ENCODE peak calls at places on chromosomes 12 and 14, in five cellular contexts. Q is frontal cortex; B is astrocyte; P is activated naive CD8-positive, alpha-beta T cell treated with anti-CD3 and anti-CD28 coated beads for 36 hours; H is pancreas. V is an unnamed sample.

GRCh38 chr14:94914191-94914590 is 144.3 kb upstream of the GSC start:
- DNase-seq in B (no peak), Q (no peak), H (no peak), P (no peak), V (no peak)

GRCh38 chr12:100229036-100229635 is 28.5 kb downstream of the ACTR6 start:
- DNase-seq in P (no peak), B (no peak), H (no peak), Q (no peak), V (no peak)

GRCh38 chr12:110102255-110102654 is 21.9 kb upstream of the IFT81 start:
- DNase-seq in Q (no peak), P (peak; percentile 55), B (peak; percentile 56), H (no peak), V (no peak)

GRCh38 chr14:94288610-94289465 is 4.2 kb downstream of the SERPINA10 start:
- DNase-seq in P (no peak), Q (no peak), H (no peak), B (no peak), V (no peak)

GRCh38 chr12:109098142-109098652 is 800 bp downstream of the UNG start:
- DNase-seq in Q (no peak), P (no peak), B (peak; percentile 50), H (peak; percentile 62), V (no peak)

GRCh38 chr12:21169878-21170472 is 39.0 kb downstream of the SLCO1B1 start:
- DNase-seq in H (peak; percentile 7), B (peak; percentile 16), Q (no peak), P (peak; percentile 10), V (no peak)

GRCh38 chr12:123223241-123223668 is 9.7 kb downstream of the MPHOSPH9 start:
- DNase-seq in B (no peak), Q (no peak), H (no peak), P (peak; percentile 64), V (no peak)

GRCh38 chr12:86194721-86195120 is 61.5 kb downstream of the MGAT4C start:
- DNase-seq in P (no peak), B (no peak), Q (no peak), H (no peak), V (no peak)

GRCh38 chr14:53638966-53639365 is 317.7 kb downstream of the BMP4 start:
- DNase-seq in H (no peak), B (no peak), Q (no peak), P (no peak), V (no peak)

GRCh38 chr12:29299613-29300012 is 81.4 kb downstream of the ERGIC2 start:
- DNase-seq in B (no peak), P (no peak), Q (no peak), H (no peak), V (no peak)

GRCh38 chr12:31896514-31897039 is 62.6 kb upstream of the RESF1 start:
- DNase-seq in Q (no peak), P (peak; percentile 85), H (peak; percentile 7), B (peak; percentile 97), V (peak; percentile 57)

GRCh38 chr12:123845881-123846280 is 83.8 kb downstream of the DNAH10 start:
- DNase-seq in P (no peak), B (no peak), Q (no peak), H (no peak), V (no peak)

GRCh38 chr14:77133718-77134338 is 7.8 kb downstream of the ZDHHC22 start:
- DNase-seq in H (peak; percentile 58), Q (no peak), B (peak; percentile 41), P (peak; percentile 64), V (no peak)

GRCh38 chr12:29158364-29158763 is 9.3 kb downstream of the FAR2 start:
- DNase-seq in B (no peak), H (no peak), Q (no peak), P (no peak), V (peak; percentile 72)

GRCh38 chr14:95380350-95381042 is 60.8 kb upstream of the CLMN start:
- DNase-seq in P (no peak), Q (no peak), B (no peak), H (no peak), V (no peak)

GRCh38 chr14:76761198-76761848 is at the start of gene VASH1:
- DNase-seq in P (peak; percentile 70), H (no peak), B (peak; percentile 66), Q (peak; percentile 83), V (no peak)

GRCh38 chr14:44898547-44898946 is 63.2 kb downstream of the KLHL28 start:
- DNase-seq in Q (no peak), B (no peak), H (no peak), P (no peak), V (no peak)

GRCh38 chr12:88553941-88554658 is 26.2 kb downstream of the KITLG start:
- DNase-seq in H (peak; percentile 7), Q (no peak), P (no peak), B (peak; percentile 77), V (no peak)

GRCh38 chr14:91732859-91733477 is 1.1 kb upstream of the CATSPERB start:
- DNase-seq in H (no peak), B (no peak), Q (peak; percentile 7), P (no peak), V (no peak)

GRCh38 chr14:65770681-65771080 is 358.2 kb downstream of the FUT8 start:
- DNase-seq in P (no peak), Q (no peak), B (no peak), H (no peak), V (no peak)

GRCh38 chr12:68162374-68162773 is 2.8 kb upstream of the IFNG start:
- DNase-seq in H (no peak), B (no peak), P (no peak), Q (no peak), V (no peak)

GRCh38 chr14:99560403-99560802 is 43.6 kb downstream of the CCDC85C start:
- DNase-seq in P (no peak), B (no peak), Q (no peak), H (no peak), V (no peak)

GRCh38 chr12:111685322-111685810 is 390 bp downstream of the BRAP start:
- DNase-seq in B (no peak), Q (peak; percentile 29), H (no peak), P (no peak), V (no peak)

GRCh38 chr12:52924764-52925716 is 20.2 kb upstream of the KRT8 start:
- DNase-seq in P (no peak), Q (no peak), H (peak; percentile 39), B (peak; percentile 99), V (no peak)

GRCh38 chr12:110917467-110917866 is 2.9 kb downstream of the MYL2 start:
- DNase-seq in H (no peak), Q (no peak), B (peak; percentile 87), P (no peak), V (no peak)

GRCh38 chr12:97308576-97309198 is 153.9 kb upstream of the RMST start:
- DNase-seq in Q (no peak), H (no peak), P (no peak), B (peak; percentile 42), V (no peak)

GRCh38 chr12:104480826-104481457 is 24.2 kb downstream of the CHST11 start:
- DNase-seq in Q (no peak), B (peak; percentile 88), P (no peak), H (no peak), V (peak; percentile 85)

GRCh38 chr14:93085916-93086315 is 29.8 kb downstream of the ITPK1 start:
- DNase-seq in B (peak; percentile 24), P (no peak), H (no peak), Q (no peak), V (no peak)

GRCh38 chr12:130053641-130054040 is 108.6 kb upstream of the FZD10 start:
- DNase-seq in B (no peak), Q (no peak), H (no peak), P (no peak), V (no peak)

GRCh38 chr14:80678436-80678835 is 263.1 kb downstream of the CEP128 start:
- DNase-seq in B (peak; percentile 30), Q (no peak), P (no peak), H (no peak), V (no peak)

GRCh38 chr12:127926004-127926403 is 341.0 kb upstream of the TMEM132C start:
- DNase-seq in B (peak; percentile 14), Q (peak; percentile 28), H (no peak), P (no peak), V (no peak)

GRCh38 chr14:32009636-32010560 is 67.2 kb upstream of the ARHGAP5 start:
- DNase-seq in P (no peak), H (no peak), B (no peak), Q (no peak), V (no peak)

V was measured in CD14-positive monocyte.